ENCODE peak calls at places on chromosomes 16 and 17, in ten cellular contexts. Y is AG09309; L is MM.1S; K is endothelial cell of umbilical vein; D is omental fat pad; R is cardiac fibroblast; O is CD4-positive, alpha-beta T cell; B is AG04450; P is AG10803; Z is choroid plexus epithelial cell. M is an unnamed sample.

GRCh38 chr17:36066365-36066945 is 2.4 kb downstream of the CCL18 start:
- DNase-seq in Y (no peak), O (no peak), P (no peak), Z (no peak), K (no peak), D (no peak), R (no peak), B (no peak), L (no peak), M (no peak)

GRCh38 chr16:30996324-30996999 is 11.5 kb downstream of the HSD3B7 start:
- DNase-seq in L (no peak), Y (no peak), B (no peak), K (peak), O (no peak), P (peak), R (no peak), D (no peak), Z (no peak), M (peak)

GRCh38 chr17:75637561-75637960 is 4.3 kb downstream of the SMIM5 start:
- DNase-seq in D (no peak), L (no peak), P (no peak), Z (no peak), Y (no peak), K (no peak), B (no peak), R (no peak), O (no peak), M (no peak)

GRCh38 chr16:17289671-17290070 is 181.1 kb downstream of the XYLT1 start:
- DNase-seq in Z (no peak), R (no peak), Y (no peak), B (no peak), D (no peak), P (peak), O (no peak), L (no peak), K (no peak), M (no peak)

GRCh38 chr16:10620120-10620519 is 39.7 kb upstream of the EMP2 start:
- DNase-seq in D (no peak), B (no peak), O (no peak), Z (no peak), R (no peak), K (no peak), L (no peak), P (no peak), Y (no peak), M (no peak)

GRCh38 chr17:77322534-77323412 is 182.0 kb downstream of the SEC14L1 start:
- DNase-seq in D (peak), P (peak), R (peak), Z (peak), K (peak), B (peak), L (no peak), O (no peak), Y (peak), M (peak)

GRCh38 chr17:29597361-29598172 is 4.6 kb downstream of the ANKRD13B start:
- DNase-seq in O (no peak), B (no peak), R (no peak), Z (no peak), Y (no peak), L (no peak), K (no peak), D (no peak), P (no peak), M (no peak)

GRCh38 chr17:49926886-49927285 is 42.1 kb upstream of the DLX4 start:
- DNase-seq in Z (no peak), B (no peak), K (no peak), R (peak), O (no peak), L (no peak), Y (no peak), P (peak), D (peak), M (peak)

GRCh38 chr17:78820122-78820792 is 20.4 kb downstream of the USP36 start:
- DNase-seq in B (no peak), Z (no peak), P (no peak), L (no peak), O (no peak), D (no peak), Y (no peak), R (no peak), K (no peak), M (no peak)
- TF ChIP-seq CTCF in B (no peak), Z (no peak), P (no peak), L (no peak), O (no peak), D (no peak), Y (no peak), R (no peak), K (no peak), M (no peak)

DNA sequence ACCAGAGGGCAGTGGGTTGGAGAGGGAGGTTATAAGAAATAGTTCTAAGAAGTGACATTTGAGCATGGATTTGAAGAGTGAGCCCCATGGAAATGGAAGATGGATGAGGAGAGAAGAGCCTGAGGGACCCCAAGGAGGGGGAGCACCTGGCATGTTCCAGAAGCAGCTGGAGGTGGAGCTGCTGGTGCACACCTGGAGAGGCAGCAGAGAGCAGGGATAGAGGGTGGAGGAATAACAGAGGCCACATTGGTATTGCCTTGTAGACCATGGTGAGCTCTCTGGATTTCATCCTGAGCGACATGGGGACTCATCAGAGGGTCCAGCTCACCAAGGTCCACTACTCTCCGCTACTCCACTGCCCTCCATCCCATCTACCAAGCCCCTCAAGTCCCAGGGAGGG is 22.3 kb upstream of the KDM8 start:
- DNase-seq in L (no peak), Z (no peak), Y (no peak), K (no peak), P (no peak), O (no peak), B (no peak), D (no peak), R (no peak), M (no peak)
- TF ChIP-seq CTCF in L (peak), Z (peak), Y (no peak), K (no peak), P (no peak), O (no peak), B (no peak), D (no peak), R (no peak), M (peak)

GRCh38 chr16:78505544-78506371 is 406.3 kb downstream of the WWOX start:
- DNase-seq in O (no peak), Y (no peak), Z (peak), L (no peak), P (peak), K (no peak), D (peak), R (peak), B (no peak), M (peak)
- TF ChIP-seq CTCF in O (no peak), Y (no peak), Z (peak), L (no peak), P (peak), K (no peak), D (no peak), R (no peak), B (no peak), M (peak)

GRCh38 chr16:73057369-73058210 is 9.7 kb upstream of the ZFHX3 start:
- DNase-seq in K (peak), D (no peak), O (no peak), L (peak), P (no peak), Y (no peak), B (no peak), Z (no peak), R (peak), M (peak)
- TF ChIP-seq CTCF in K (peak), D (no peak), O (no peak), L (no peak), P (peak), Y (no peak), B (peak), Z (peak), R (no peak), M (peak)

GRCh38 chr17:15289285-15290185 is 24.4 kb upstream of the PMP22 start:
- DNase-seq in P (peak), Z (peak), B (no peak), O (no peak), Y (peak), L (no peak), R (peak), D (no peak), K (peak), M (peak)
- TF ChIP-seq CTCF in P (no peak), Z (no peak), B (no peak), O (no peak), Y (no peak), L (no peak), R (no peak), D (no peak), K (no peak), M (no peak)

GRCh38 chr17:4554997-4555799 is at the start of gene MYBBP1A:
- DNase-seq in D (peak), R (peak), O (peak), Z (peak), Y (peak), P (peak), L (peak), B (peak), K (peak), M (peak)
- TF ChIP-seq CTCF in D (no peak), R (peak), O (no peak), Z (peak), Y (peak), P (peak), L (peak), B (peak), K (peak), M (peak)

GRCh38 chr17:82897514-82898249 is 57.9 kb upstream of the ZNF750 start:
- DNase-seq in Z (no peak), R (no peak), B (no peak), Y (no peak), D (no peak), K (no peak), L (no peak), O (no peak), P (no peak), M (no peak)
- TF ChIP-seq CTCF in Z (peak), R (no peak), B (no peak), Y (peak), D (no peak), K (no peak), L (no peak), O (no peak), P (no peak), M (no peak)

DNA sequence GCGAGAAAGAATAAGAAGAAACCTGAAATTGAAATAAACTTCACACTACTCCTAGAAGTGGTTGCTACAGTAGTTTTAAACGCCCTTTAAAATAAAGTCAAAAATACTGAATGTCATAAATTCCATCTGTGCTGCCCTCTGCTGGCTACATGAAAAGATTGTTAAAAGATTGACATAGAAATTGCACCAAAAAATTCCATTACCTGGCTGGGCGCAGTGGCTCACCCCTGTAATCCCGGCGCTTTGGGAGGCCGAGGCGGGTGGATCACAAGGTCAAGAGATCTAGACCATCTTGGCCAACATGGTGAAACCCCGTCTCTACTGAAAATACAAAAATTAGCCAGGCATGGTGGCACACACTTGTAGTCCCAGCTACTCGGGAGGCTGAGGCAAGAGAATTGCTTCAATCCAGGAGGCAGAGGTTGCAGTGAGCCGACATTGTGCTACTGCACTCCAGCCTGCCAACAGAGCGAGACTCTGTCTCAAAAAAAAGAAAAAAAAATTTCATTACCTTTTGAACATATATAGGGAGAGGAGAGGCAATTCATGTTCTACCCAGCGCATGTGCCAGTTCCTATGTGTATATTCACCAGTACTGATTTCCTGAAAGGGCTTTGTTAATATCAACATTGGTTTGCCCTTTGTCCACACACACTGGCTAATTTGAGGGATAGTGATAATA is 36.5 kb downstream of the CYTH1 start:
- DNase-seq in P (peak), K (peak), R (peak), D (no peak), B (no peak), O (no peak), L (peak), Y (no peak), Z (peak), M (peak)
- TF ChIP-seq CTCF in P (peak), K (peak), R (peak), D (no peak), B (peak), O (peak), L (peak), Y (peak), Z (peak), M (peak)

GRCh38 chr16:84312783-84313382 is 18.2 kb downstream of the WFDC1 start:
- DNase-seq in L (no peak), O (no peak), R (no peak), Z (no peak), B (no peak), K (no peak), Y (no peak), P (no peak), D (no peak), M (no peak)
- TF ChIP-seq CTCF in L (no peak), O (no peak), R (no peak), Z (no peak), B (no peak), K (no peak), Y (no peak), P (no peak), D (no peak), M (no peak)

M was measured in fibroblast of villous mesenchyme.